ENCODE peak calls at places on chromosomes 7 and 10, in six cellular contexts. B is mucosa of descending colon, L is fibroblast of lung, K is tibial artery, P is cardiac muscle cell, M is upper lobe of left lung. A is an unnamed sample.

GRCh38 chr7:99953649-99954048 is 22.2 kb downstream of the AZGP1 start:
- DNase-seq in K (peak; percentile 68), P (peak; percentile 67), B (no peak), L (peak; percentile 11), M (peak; percentile 90), A (no peak)

GRCh38 chr10:97024181-97025073 is 161.3 kb downstream of the SLIT1 start:
- DNase-seq in L (peak; percentile 89), M (no peak), B (no peak), P (peak; percentile 66), K (no peak), A (peak; percentile 70)

GRCh38 chr10:129319934-129320333 is 147.1 kb upstream of the MGMT start:
- DNase-seq in B (no peak), K (no peak), L (no peak), P (no peak), M (no peak), A (no peak)

GRCh38 chr7:101792051-101792651 is 25.3 kb upstream of the CUX1 start:
- DNase-seq in K (peak; percentile 59), P (peak; percentile 87), M (no peak), L (peak; percentile 91), B (no peak), A (no peak)

GRCh38 chr7:4682621-4683042 is 537 bp downstream of the FOXK1 start:
- DNase-seq in P (peak; percentile 52), L (peak; percentile 60), M (peak; percentile 64), B (peak; percentile 72), K (peak; percentile 47), A (peak; percentile 72)

GRCh38 chr7:47505317-47506007 is 76.4 kb downstream of the TNS3 start:
- DNase-seq in P (no peak), K (no peak), B (peak; percentile 29), L (no peak), M (no peak), A (no peak)

GRCh38 chr7:140902305-140902953 is 22.3 kb downstream of the BRAF start:
- DNase-seq in L (no peak), M (no peak), B (no peak), K (no peak), P (no peak), A (no peak)

GRCh38 chr7:66255533-66256100 is 50.5 kb downstream of the TPST1 start:
- DNase-seq in B (no peak), K (no peak), P (peak; percentile 40), L (peak; percentile 86), M (no peak), A (no peak)

GRCh38 chr7:43385856-43386255 is 197.1 kb upstream of the STK17A start:
- DNase-seq in B (no peak), K (no peak), L (peak; percentile 78), M (no peak), P (peak; percentile 8), A (no peak)

GRCh38 chr10:60649485-60650271 is 128.6 kb upstream of the CDK1 start:
- DNase-seq in M (no peak), K (no peak), B (no peak), L (no peak), P (no peak), A (no peak)

GRCh38 chr7:40520986-40521738 is 386.4 kb downstream of the SUGCT start:
- DNase-seq in M (no peak), P (no peak), L (no peak), K (no peak), B (no peak), A (no peak)

GRCh38 chr7:81655271-81655670 is 114.6 kb downstream of the HGF start:
- DNase-seq in K (no peak), M (no peak), L (no peak), B (no peak), P (no peak), A (no peak)

GRCh38 chr10:43461950-43462349 is 25.0 kb downstream of the ZNF487 start:
- DNase-seq in B (no peak), K (no peak), M (no peak), L (peak; percentile 69), P (peak; percentile 90), A (no peak)

GRCh38 chr10:74963549-74963948 is 137.1 kb downstream of the KAT6B start:
- DNase-seq in L (peak; percentile 12), B (no peak), K (no peak), P (no peak), M (no peak), A (no peak)

GRCh38 chr10:102869290-102870198 is at the start of gene AS3MT:
- DNase-seq in B (peak; percentile 45), K (no peak), M (peak; percentile 31), P (peak; percentile 25), L (peak; percentile 28), A (no peak)

GRCh38 chr10:6558759-6559429 is 21.2 kb downstream of the PRKCQ start:
- DNase-seq in P (no peak), L (no peak), B (no peak), M (no peak), K (no peak), A (no peak)

DNA sequence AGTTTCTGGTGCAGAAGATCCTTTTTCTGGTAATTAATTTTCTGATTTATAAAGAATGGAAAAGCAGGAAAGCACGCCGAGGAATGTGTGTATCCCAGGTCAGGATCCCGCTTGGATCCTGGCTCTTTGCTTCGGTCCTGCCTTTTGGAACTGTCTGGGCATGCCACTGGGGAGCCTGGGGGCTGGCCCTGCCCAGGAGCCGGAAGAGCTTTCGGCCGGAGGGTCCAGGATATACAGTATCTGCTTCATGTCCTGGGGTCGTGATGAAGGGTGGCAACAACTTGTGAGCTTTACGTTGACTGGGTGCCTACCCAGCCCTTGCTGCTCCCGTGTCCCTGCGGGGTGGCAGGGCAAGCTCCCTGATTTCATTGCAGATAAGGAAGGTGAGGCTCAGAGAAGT is 2.4 kb downstream of the SH2D4B start:
- DNase-seq in P (no peak), M (no peak), B (no peak), L (no peak), K (no peak), A (no peak)
- TF ChIP-seq CTCF in P (no peak), M (no peak), B (no peak), L (no peak), K (no peak), A (no peak)

GRCh38 chr10:130888493-130888892 is 423.0 kb downstream of the TCERG1L start:
- DNase-seq in B (no peak), K (no peak), L (no peak), P (no peak), M (no peak), A (no peak)

GRCh38 chr10:130891066-130891465 is 420.5 kb downstream of the TCERG1L start:
- DNase-seq in B (no peak), K (no peak), L (no peak), P (no peak), M (no peak), A (no peak)

GRCh38 chr10:130885021-130885655 is 426.4 kb downstream of the TCERG1L start:
- DNase-seq in B (no peak), P (peak; percentile 5), M (no peak), K (no peak), L (no peak), A (no peak)

GRCh38 chr10:130889240-130889639 is 422.3 kb downstream of the TCERG1L start:
- DNase-seq in K (no peak), B (no peak), L (no peak), M (no peak), P (no peak), A (no peak)

GRCh38 chr10:130889780-130890179 is 421.7 kb downstream of the TCERG1L start:
- DNase-seq in M (no peak), B (no peak), K (no peak), P (no peak), L (no peak), A (no peak)
- H3K9me3 ChIP-seq in M (no peaks in the 10 kb centered on the region), B (no peaks in the 10 kb centered on the region), K (no peaks in the 10 kb centered on the region), P (no peaks in the 10 kb centered on the region), L (no peaks in the 10 kb centered on the region), A (no peaks in the 10 kb centered on the region)

DNA sequence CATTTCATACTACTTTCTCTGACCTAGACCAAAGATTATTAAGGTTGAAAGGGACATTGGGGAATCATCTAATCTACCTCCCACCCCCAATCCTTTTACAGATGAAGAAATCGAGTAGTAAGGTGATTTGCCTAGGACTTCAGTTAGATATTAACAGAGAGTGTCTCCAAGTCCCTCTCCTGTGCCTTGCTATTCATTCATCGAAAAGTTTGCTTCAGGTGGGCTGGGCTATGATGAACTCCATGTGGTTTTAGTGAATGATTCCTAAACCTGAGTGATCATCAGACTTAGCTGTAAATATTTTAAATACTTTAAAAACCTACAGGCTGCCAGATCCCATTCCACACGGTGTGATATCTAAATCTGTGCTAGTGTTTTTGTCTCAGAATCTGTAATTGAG is 259.4 kb upstream of the SORCS1 start:
- DNase-seq in L (no peak), P (no peak), K (no peak), B (no peak), M (no peak), A (no peak)
- H3K4me3 ChIP-seq in L (no peak overlapping the region), P (no peak overlapping the region), K (no peak overlapping the region), B (no peak overlapping the region), M (no peak overlapping the region), A (no peak overlapping the region)

GRCh38 chr7:6640246-6640721 is 3.2 kb downstream of the ZNF316 start:
- DNase-seq in K (no peak), B (no peak), L (peak; percentile 29), P (peak; percentile 74), M (no peak), A (no peak)

GRCh38 chr7:6639032-6639431 is 1.9 kb downstream of the ZNF316 start:
- DNase-seq in L (no peak), P (no peak), K (no peak), M (no peak), B (no peak), A (no peak)

GRCh38 chr7:6639627-6640026 is 2.5 kb downstream of the ZNF316 start:
- DNase-seq in B (no peak), P (no peak), L (no peak), M (peak; percentile 70), K (no peak), A (no peak)

GRCh38 chr7:6636741-6637543 is at the start of gene ZNF316:
- DNase-seq in B (peak; percentile 78), P (peak; percentile 62), L (peak; percentile 42), M (peak; percentile 61), K (no peak), A (peak; percentile 75)

DNA sequence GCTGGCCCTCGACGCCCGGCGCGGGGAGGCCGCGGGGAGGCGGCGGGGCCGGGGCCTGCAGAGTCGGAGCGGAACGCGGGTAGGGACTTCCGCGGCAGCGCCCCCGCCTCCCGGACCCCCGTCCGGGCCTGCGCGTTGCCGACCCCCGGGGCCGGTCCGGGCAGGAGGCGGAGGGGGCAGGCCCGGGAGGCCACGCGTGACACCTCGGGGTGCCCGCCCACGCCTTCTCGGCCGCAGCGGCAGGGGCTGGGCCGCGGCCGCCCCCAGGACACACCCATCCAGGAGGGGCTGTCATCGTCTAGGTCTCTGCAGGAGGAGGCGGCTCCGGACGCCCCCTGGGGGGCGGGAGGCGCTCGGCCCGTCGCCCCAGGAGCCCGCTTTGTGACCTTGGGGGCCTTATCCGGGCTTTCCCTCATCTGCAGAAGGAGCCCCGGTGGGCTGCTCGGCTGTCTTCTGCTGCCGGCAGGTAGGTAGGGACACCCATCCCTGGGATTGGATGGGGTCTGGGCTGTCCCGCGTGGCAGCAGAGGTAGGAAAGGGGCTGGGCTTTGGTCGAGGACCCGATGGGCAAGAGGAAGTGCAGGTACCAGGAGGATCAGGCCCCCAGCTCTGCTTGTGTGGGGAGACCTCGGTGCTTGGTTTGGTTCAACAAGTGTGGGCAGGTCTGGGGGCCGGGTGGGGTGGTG is 569 bp downstream of the ZNF316 start:
- DNase-seq in M (peak; percentile 44), B (peak; percentile 60), L (peak; percentile 14), K (no peak), P (peak; percentile 24), A (peak; percentile 72)
- TF ChIP-seq CTCF in M (no peak), B (no peak), L (peak; percentile 11), K (no peak), P (peak; percentile 17), A (no peak)

GRCh38 chr10:107098326-107098725 is 66.2 kb downstream of the SORCS1 start:
- DNase-seq in M (no peak), B (no peak), P (no peak), L (no peak), K (no peak), A (no peak)
- H3K9me3 ChIP-seq in M (no peaks in the 10 kb centered on the region), B (no peaks in the 10 kb centered on the region), P (no peaks in the 10 kb centered on the region), L (no peaks in the 10 kb centered on the region), K (no peaks in the 10 kb centered on the region), A (no peaks in the 10 kb centered on the region)